ENCODE peak calls at places on chromosome 19, in ten cellular contexts. K, Q, N, W, A, H, Y, T, P and U are unnamed samples.

GRCh38 chr19:43078311-43078710 is 4.2 kb downstream of the PSG2 start:
- DNase-seq in K (no peak), Q (no peak), N (no peak), W (no peak), A (peak), H (no peak), Y (peak), T (peak), P (peak), U (peak)

GRCh38 chr19:30535011-30535410 is 162.8 kb downstream of the ZNF536 start:
- DNase-seq in K (no peak), Q (no peak), N (no peak), W (no peak), A (no peak), H (no peak), Y (no peak), T (no peak), P (no peak), U (no peak)

GRCh38 chr19:30525383-30525782 is 153.2 kb downstream of the ZNF536 start:
- DNase-seq in K (no peak), Q (no peak), N (no peak), W (no peak), A (no peak), H (no peak), Y (no peak), T (no peak), P (no peak), U (no peak)

GRCh38 chr19:17370026-17370587 is 7.0 kb downstream of the PLVAP start:
- DNase-seq in K (peak), Q (no peak), N (no peak), W (no peak), A (no peak), H (no peak), Y (no peak), T (peak), P (peak), U (no peak)

GRCh38 chr19:38841787-38842438 is 7.9 kb downstream of the HNRNPL start:
- DNase-seq in K (no peak), Q (peak), N (no peak), W (no peak), A (no peak), H (no peak), Y (no peak), T (no peak), P (no peak), U (no peak)

GRCh38 chr19:58409010-58409790 is 751 bp downstream of the ZNF584 start:
- DNase-seq in K (peak), Q (no peak), N (peak), W (peak), A (peak), H (peak), Y (no peak), T (no peak), P (no peak), U (no peak)

GRCh38 chr19:18294467-18294864 is 13.0 kb upstream of the JUND start:
- DNase-seq in K (no peak), Q (peak), N (no peak), W (no peak), A (peak), H (no peak), Y (peak), T (no peak), P (no peak), U (peak)

GRCh38 chr19:5282926-5283325 is 57.7 kb downstream of the PTPRS start:
- DNase-seq in K (no peak), Q (no peak), N (no peak), W (no peak), A (no peak), H (no peak), Y (no peak), T (no peak), P (no peak), U (no peak)

GRCh38 chr19:4969772-4970531 is 1.0 kb downstream of the KDM4B start:
- DNase-seq in K (peak), Q (no peak), N (no peak), W (no peak), A (peak), H (peak), Y (no peak), T (no peak), P (peak), U (no peak)

GRCh38 chr19:47035127-47035494 is 13.3 kb downstream of the TMEM160 start:
- DNase-seq in K (no peak), Q (no peak), N (no peak), W (no peak), A (peak), H (no peak), Y (no peak), T (no peak), P (no peak), U (no peak)

GRCh38 chr19:52567921-52568320 is 2.2 kb upstream of the ZNF701 start:
- DNase-seq in K (no peak), Q (no peak), N (no peak), W (no peak), A (peak), H (no peak), Y (no peak), T (no peak), P (no peak), U (no peak)

GRCh38 chr19:28456264-28456663 is 756.7 kb downstream of the UQCRFS1 start:
- DNase-seq in K (no peak), Q (no peak), N (no peak), W (no peak), A (no peak), H (no peak), Y (no peak), T (no peak), P (no peak), U (no peak)

GRCh38 chr19:16394681-16395375 is 70.2 kb downstream of the KLF2 start:
- DNase-seq in K (no peak), Q (no peak), N (no peak), W (no peak), A (peak), H (no peak), Y (no peak), T (peak), P (peak), U (no peak)

GRCh38 chr19:39112338-39112890 is 13.2 kb upstream of the PAK4 start:
- DNase-seq in K (no peak), Q (no peak), N (no peak), W (no peak), A (peak), H (no peak), Y (peak), T (no peak), P (no peak), U (no peak)

GRCh38 chr19:38990949-38991697 is 15.6 kb upstream of the FBXO17 start:
- DNase-seq in K (no peak), Q (no peak), N (no peak), W (no peak), A (no peak), H (no peak), Y (no peak), T (no peak), P (peak), U (peak)

DNA sequence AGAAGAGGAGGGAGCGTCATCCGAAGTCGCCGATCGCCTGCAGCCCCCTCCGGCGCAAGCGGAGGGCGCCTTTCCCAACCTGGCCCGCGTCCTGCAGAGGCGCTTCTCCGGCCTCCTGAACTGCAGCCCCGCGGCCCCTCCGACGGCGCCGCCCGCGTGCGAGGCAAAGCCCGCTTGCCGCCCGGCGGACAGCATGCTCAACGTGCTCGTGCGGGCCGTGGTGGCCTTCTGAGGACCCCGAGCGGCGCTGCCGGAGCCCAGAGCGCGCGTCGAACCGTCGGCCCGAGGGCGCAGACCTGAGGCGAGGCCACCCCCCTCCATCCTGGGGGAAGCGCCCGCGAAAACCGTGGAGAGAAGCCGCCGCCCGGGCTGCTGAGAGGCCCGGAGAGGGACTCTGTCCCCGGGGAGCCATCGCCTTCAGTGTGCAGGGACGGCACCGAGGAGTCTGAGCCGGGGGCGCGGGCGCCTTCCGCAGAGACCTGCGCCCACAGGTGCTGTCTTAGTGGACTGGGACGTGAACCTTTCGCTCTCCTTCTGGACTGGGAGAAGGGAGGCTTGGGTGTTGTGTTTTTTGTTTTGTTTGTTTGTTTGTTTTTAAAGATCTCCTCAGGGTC is 3.5 kb downstream of the IER2 start:
- DNase-seq in K (no peak), Q (no peak), N (no peak), W (no peak), A (no peak), H (no peak), Y (no peak), T (peak), P (peak), U (no peak)
- TF ChIP-seq CTCF in K (peak), Q (peak), N (peak), W (no peak), A (no peak), H (peak), Y (peak), T (no peak), P (peak), U (peak)

GRCh38 chr19:11261431-11261901 is 858 bp downstream of the DOCK6 start:
- DNase-seq in K (peak), Q (no peak), N (no peak), W (no peak), A (no peak), H (no peak), Y (no peak), T (no peak), P (no peak), U (no peak)

GRCh38 chr19:11264452-11265176 is 2.3 kb upstream of the DOCK6 start:
- DNase-seq in K (peak), Q (no peak), N (peak), W (no peak), A (peak), H (peak), Y (peak), T (no peak), P (no peak), U (no peak)

GRCh38 chr19:11260996-11261395 is 1.3 kb downstream of the DOCK6 start:
- DNase-seq in K (peak), Q (no peak), N (no peak), W (no peak), A (no peak), H (no peak), Y (no peak), T (no peak), P (no peak), U (no peak)

GRCh38 chr19:11263726-11264125 is 1.4 kb upstream of the DOCK6 start:
- DNase-seq in K (no peak), Q (no peak), N (no peak), W (no peak), A (no peak), H (no peak), Y (no peak), T (no peak), P (no peak), U (no peak)

GRCh38 chr19:11261902-11262839 is at the start of gene DOCK6:
- DNase-seq in K (peak), Q (no peak), N (peak), W (no peak), A (no peak), H (no peak), Y (no peak), T (no peak), P (no peak), U (no peak)
- TF ChIP-seq CTCF in K (peak), Q (no peak), N (peak), W (no peak), A (peak), H (peak), Y (peak), T (peak), P (peak), U (peak)

DNA sequence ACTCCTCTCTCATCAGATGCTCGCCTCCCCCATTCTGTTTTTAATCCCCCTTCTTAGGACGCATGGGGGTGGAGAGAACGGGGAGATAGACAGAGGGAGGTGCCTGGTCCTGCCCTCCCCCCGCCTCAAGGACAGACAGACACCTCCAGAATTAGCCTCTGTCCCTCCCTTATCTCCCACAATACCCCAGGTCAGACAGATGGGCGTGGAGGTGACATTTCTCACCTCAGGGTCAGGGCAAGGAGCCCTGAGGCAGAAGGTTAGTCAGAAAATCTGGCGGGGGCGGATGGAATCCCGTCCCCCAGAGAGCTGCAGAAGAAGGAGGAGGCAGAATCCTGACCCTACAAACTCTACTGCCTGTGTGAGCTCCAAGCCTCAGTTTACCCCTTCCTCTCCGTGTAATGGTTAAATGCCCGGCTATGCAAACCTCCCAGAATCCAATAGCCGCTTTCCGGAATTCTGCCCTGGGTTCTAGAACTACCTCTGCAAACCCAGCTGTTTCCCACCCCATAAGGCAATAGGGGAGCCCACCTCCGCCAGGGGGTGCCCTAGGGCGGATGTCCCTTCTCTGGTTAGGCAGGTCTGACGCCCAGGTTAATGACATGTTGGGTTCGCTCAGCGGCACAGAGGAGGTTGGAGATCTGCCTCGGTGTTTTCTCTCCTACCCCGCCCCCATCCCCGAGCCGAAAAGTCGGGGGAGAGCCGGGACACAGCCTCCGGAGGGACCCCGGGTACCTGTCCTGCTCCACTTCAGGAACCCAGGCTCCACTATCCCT is 900 bp downstream of the PPP1R13L start:
- DNase-seq in K (peak), Q (peak), N (peak), W (peak), A (peak), H (peak), Y (peak), T (peak), P (peak), U (no peak)
- TF ChIP-seq CTCF in K (peak), Q (peak), N (peak), W (peak), A (peak), H (peak), Y (peak), T (peak), P (peak), U (peak)

DNA sequence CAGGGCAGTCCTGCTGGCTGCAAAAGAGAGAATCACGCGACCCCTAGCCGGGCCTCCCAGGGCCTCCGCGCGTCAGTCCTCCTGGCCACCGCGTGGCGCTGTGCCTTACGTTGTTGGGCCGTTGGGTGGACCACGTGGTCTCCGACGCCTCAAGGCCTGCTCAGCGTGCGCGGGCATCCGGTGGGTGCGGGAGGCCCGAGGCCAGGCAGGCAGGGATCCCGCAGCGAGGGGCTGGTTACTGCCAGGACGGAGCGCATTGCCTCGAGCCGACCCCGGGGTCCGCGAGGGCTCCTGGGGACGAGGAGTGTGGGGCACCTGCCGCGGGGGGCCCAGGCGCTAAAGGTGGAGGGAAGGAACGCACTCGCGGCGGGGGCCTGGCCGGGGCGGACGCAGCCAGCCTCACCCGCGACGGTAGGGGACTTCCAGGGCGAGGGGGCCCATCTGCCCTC is at the start of gene TDRD12:
- DNase-seq in K (peak), Q (no peak), N (no peak), W (no peak), A (no peak), H (no peak), Y (no peak), T (no peak), P (no peak), U (no peak)
- TF ChIP-seq CTCF in K (no peak), Q (no peak), N (no peak), W (no peak), A (no peak), H (no peak), Y (no peak), T (no peak), P (no peak), U (peak)

GRCh38 chr19:21505459-21506393 is at the start of gene ZNF429:
- DNase-seq in K (peak), Q (peak), N (peak), W (peak), A (peak), H (peak), Y (peak), T (peak), P (peak), U (peak)
- TF ChIP-seq CTCF in K (no peak), Q (no peak), N (no peak), W (no peak), A (no peak), H (no peak), Y (no peak), T (no peak), P (peak), U (peak)

GRCh38 chr19:35054626-35055025 is 13.1 kb downstream of the HPN start:
- DNase-seq in K (no peak), Q (no peak), N (no peak), W (no peak), A (no peak), H (no peak), Y (no peak), T (no peak), P (no peak), U (no peak)

GRCh38 chr19:35056513-35057063 is 15.1 kb downstream of the HPN start:
- DNase-seq in K (no peak), Q (no peak), N (no peak), W (no peak), A (no peak), H (no peak), Y (no peak), T (no peak), P (no peak), U (no peak)

GRCh38 chr19:35053667-35054293 is 12.3 kb downstream of the HPN start:
- DNase-seq in K (no peak), Q (no peak), N (no peak), W (no peak), A (no peak), H (no peak), Y (no peak), T (no peak), P (no peak), U (no peak)

GRCh38 chr19:35058370-35058769 is 16.8 kb downstream of the HPN start:
- DNase-seq in K (no peak), Q (no peak), N (no peak), W (no peak), A (no peak), H (no peak), Y (no peak), T (no peak), P (no peak), U (no peak)

GRCh38 chr19:35055715-35056179 is 14.2 kb downstream of the HPN start:
- DNase-seq in K (no peak), Q (no peak), N (no peak), W (no peak), A (peak), H (no peak), Y (peak), T (no peak), P (no peak), U (no peak)
- TF ChIP-seq CTCF in K (peak), Q (no peak), N (peak), W (no peak), A (peak), H (no peak), Y (peak), T (peak), P (no peak), U (peak)

GRCh38 chr19:41859213-41859617 is 840 bp upstream of the RPS19 start:
- DNase-seq in K (no peak), Q (no peak), N (no peak), W (no peak), A (no peak), H (no peak), Y (no peak), T (no peak), P (no peak), U (no peak)

GRCh38 chr19:41861098-41861768 is 1.2 kb downstream of the RPS19 start:
- DNase-seq in K (no peak), Q (no peak), N (no peak), W (no peak), A (peak), H (no peak), Y (no peak), T (no peak), P (peak), U (no peak)

GRCh38 chr19:41860419-41861097 is 503 bp downstream of the RPS19 start:
- DNase-seq in K (no peak), Q (no peak), N (no peak), W (no peak), A (no peak), H (peak), Y (no peak), T (no peak), P (peak), U (no peak)

GRCh38 chr19:41861846-41862245 is 1.8 kb downstream of the RPS19 start:
- DNase-seq in K (no peak), Q (no peak), N (no peak), W (no peak), A (no peak), H (no peak), Y (no peak), T (no peak), P (no peak), U (no peak)

GRCh38 chr19:41859618-41860418 is at the start of gene RPS19:
- DNase-seq in K (peak), Q (peak), N (peak), W (peak), A (peak), H (peak), Y (peak), T (peak), P (peak), U (peak)
- TF ChIP-seq CTCF in K (no peak), Q (peak), N (peak), W (peak), A (peak), H (peak), Y (peak), T (peak), P (peak), U (peak)

DNA sequence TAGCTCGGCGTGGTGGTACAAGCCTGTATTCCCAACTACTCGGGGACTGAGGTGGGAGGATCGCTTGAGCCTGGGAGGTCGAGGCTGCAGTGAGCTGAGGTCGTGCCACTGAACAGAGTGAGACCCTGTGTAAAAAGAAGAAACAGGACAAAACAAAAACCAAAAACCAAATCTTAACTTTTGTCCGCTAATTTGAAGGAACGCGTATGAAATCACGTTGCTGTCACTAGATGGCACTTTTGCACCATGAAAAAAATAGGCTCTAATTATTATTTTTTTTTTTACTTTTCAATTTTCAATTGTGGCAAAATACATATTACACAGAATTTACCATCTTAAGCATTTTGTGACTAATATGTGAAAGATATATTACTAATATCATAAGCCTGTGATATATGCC is 17.6 kb upstream of the ZNF835 start:
- DNase-seq in K (no peak), Q (no peak), N (no peak), W (no peak), A (no peak), H (no peak), Y (no peak), T (no peak), P (no peak), U (no peak)
- TF ChIP-seq CTCF in K (no peak), Q (no peak), N (no peak), W (no peak), A (no peak), H (no peak), Y (no peak), T (no peak), P (no peak), U (peak)